ENCODE peak calls at places on chromosomes 7 and 10, in four cellular contexts. One of them, this sample, is unnamed.

GRCh38 chr7:131581241-131582157 is 25.1 kb upstream of the PODXL start:
- ATAC-seq in IMR-90: no peak
- ATAC-seq in gastroesophageal sphincter: peak
- ATAC-seq in activated CD8-positive, alpha-beta T cell treated with anti-CD3 and anti-CD28 coated beads, Interleukin-2, amount 10 ng/mL, durations not matched to agents 7 days and 5 days: no peak
- ATAC-seq in this sample: peak

GRCh38 chr7:17130281-17131059 is 168.0 kb upstream of the AHR start:
- ATAC-seq in IMR-90: peak
- ATAC-seq in gastroesophageal sphincter: peak
- ATAC-seq in activated CD8-positive, alpha-beta T cell treated with anti-CD3 and anti-CD28 coated beads, Interleukin-2, amount 10 ng/mL, durations not matched to agents 7 days and 5 days: peak
- ATAC-seq in this sample: no peak

GRCh38 chr7:92609921-92610518 is 19.8 kb upstream of the FAM133B start:
- ATAC-seq in IMR-90: peak
- ATAC-seq in gastroesophageal sphincter: no peak
- ATAC-seq in activated CD8-positive, alpha-beta T cell treated with anti-CD3 and anti-CD28 coated beads, Interleukin-2, amount 10 ng/mL, durations not matched to agents 7 days and 5 days: peak
- ATAC-seq in this sample: no peak

GRCh38 chr7:124276005-124276606 is 243.2 kb upstream of the TMEM229A start:
- ATAC-seq in IMR-90: peak
- ATAC-seq in gastroesophageal sphincter: no peak
- ATAC-seq in activated CD8-positive, alpha-beta T cell treated with anti-CD3 and anti-CD28 coated beads, Interleukin-2, amount 10 ng/mL, durations not matched to agents 7 days and 5 days: peak
- ATAC-seq in this sample: peak

GRCh38 chr10:27153855-27154198 is 357 bp downstream of the YME1L1 start:
- ATAC-seq in IMR-90: peak
- ATAC-seq in gastroesophageal sphincter: peak
- ATAC-seq in activated CD8-positive, alpha-beta T cell treated with anti-CD3 and anti-CD28 coated beads, Interleukin-2, amount 10 ng/mL, durations not matched to agents 7 days and 5 days: peak
- ATAC-seq in this sample: peak

GRCh38 chr10:69685802-69686585 is 55.9 kb downstream of the FAM241B start:
- ATAC-seq in IMR-90: peak
- ATAC-seq in gastroesophageal sphincter: no peak
- ATAC-seq in activated CD8-positive, alpha-beta T cell treated with anti-CD3 and anti-CD28 coated beads, Interleukin-2, amount 10 ng/mL, durations not matched to agents 7 days and 5 days: no peak
- ATAC-seq in this sample: peak

GRCh38 chr7:64834989-64835388 is 40.8 kb downstream of the ZNF138 start:
- ATAC-seq in IMR-90: no peak
- ATAC-seq in gastroesophageal sphincter: no peak
- ATAC-seq in activated CD8-positive, alpha-beta T cell treated with anti-CD3 and anti-CD28 coated beads, Interleukin-2, amount 10 ng/mL, durations not matched to agents 7 days and 5 days: no peak
- ATAC-seq in this sample: no peak

GRCh38 chr10:60124536-60124935 is 218.2 kb upstream of the CCDC6 start:
- ATAC-seq in IMR-90: no peak
- ATAC-seq in gastroesophageal sphincter: no peak
- ATAC-seq in activated CD8-positive, alpha-beta T cell treated with anti-CD3 and anti-CD28 coated beads, Interleukin-2, amount 10 ng/mL, durations not matched to agents 7 days and 5 days: no peak
- ATAC-seq in this sample: no peak

GRCh38 chr10:72173635-72174296 is 42.0 kb upstream of the ANAPC16 start:
- ATAC-seq in IMR-90: peak
- ATAC-seq in gastroesophageal sphincter: no peak
- ATAC-seq in activated CD8-positive, alpha-beta T cell treated with anti-CD3 and anti-CD28 coated beads, Interleukin-2, amount 10 ng/mL, durations not matched to agents 7 days and 5 days: no peak
- ATAC-seq in this sample: peak

GRCh38 chr7:39904077-39904486 is 46.0 kb upstream of the CDK13 start:
- ATAC-seq in IMR-90: no peak
- ATAC-seq in gastroesophageal sphincter: no peak
- ATAC-seq in activated CD8-positive, alpha-beta T cell treated with anti-CD3 and anti-CD28 coated beads, Interleukin-2, amount 10 ng/mL, durations not matched to agents 7 days and 5 days: no peak
- ATAC-seq in this sample: no peak

GRCh38 chr7:128831178-128831993 is 1.2 kb downstream of the FLNC start:
- ATAC-seq in IMR-90: peak
- ATAC-seq in gastroesophageal sphincter: peak
- ATAC-seq in activated CD8-positive, alpha-beta T cell treated with anti-CD3 and anti-CD28 coated beads, Interleukin-2, amount 10 ng/mL, durations not matched to agents 7 days and 5 days: peak
- ATAC-seq in this sample: no peak

GRCh38 chr7:18241543-18242231 is 214.0 kb upstream of the PRPS1L1 start:
- ATAC-seq in IMR-90: no peak
- ATAC-seq in gastroesophageal sphincter: no peak
- ATAC-seq in activated CD8-positive, alpha-beta T cell treated with anti-CD3 and anti-CD28 coated beads, Interleukin-2, amount 10 ng/mL, durations not matched to agents 7 days and 5 days: no peak
- ATAC-seq in this sample: no peak

GRCh38 chr7:25272265-25272664 is 44.0 kb upstream of the NPVF start:
- ATAC-seq in IMR-90: no peak
- ATAC-seq in gastroesophageal sphincter: no peak
- ATAC-seq in activated CD8-positive, alpha-beta T cell treated with anti-CD3 and anti-CD28 coated beads, Interleukin-2, amount 10 ng/mL, durations not matched to agents 7 days and 5 days: no peak
- ATAC-seq in this sample: no peak

GRCh38 chr10:110852255-110852896 is 19.4 kb upstream of the PDCD4 start:
- ATAC-seq in IMR-90: no peak
- ATAC-seq in gastroesophageal sphincter: no peak
- ATAC-seq in activated CD8-positive, alpha-beta T cell treated with anti-CD3 and anti-CD28 coated beads, Interleukin-2, amount 10 ng/mL, durations not matched to agents 7 days and 5 days: peak
- ATAC-seq in this sample: peak